ENCODE peak calls at places on chromosome 5, in five cellular contexts. K is cardiac muscle cell; H is GM03348; M is CD8-positive, alpha-beta memory T cell; V is naive thymus-derived CD8-positive, alpha-beta T cell. L is an unnamed sample.

GRCh38 chr5:172110921-172111873 is 76.8 kb downstream of the STK10 start:
- DNase-seq in K (peak), H (no peak), M (peak), V (peak), L (peak)

GRCh38 chr5:170307575-170308465 is 10.2 kb upstream of the LCP2 start:
- DNase-seq in K (peak), H (no peak), M (no peak), V (no peak), L (peak)

GRCh38 chr5:180675036-180675635 is 25.7 kb upstream of the FLT4 start:
- DNase-seq in K (no peak), H (no peak), M (no peak), V (no peak), L (no peak)

GRCh38 chr5:128498844-128499455 is 39.1 kb downstream of the FBN2 start:
- DNase-seq in K (peak), H (peak), M (no peak), V (no peak), L (peak)

GRCh38 chr5:180630426-180630825 is 19.0 kb downstream of the FLT4 start:
- DNase-seq in K (no peak), H (no peak), M (no peak), V (no peak), L (no peak)

GRCh38 chr5:124061663-124062062 is 549.7 kb downstream of the CSNK1G3 start:
- DNase-seq in K (peak), H (no peak), M (no peak), V (no peak), L (no peak)

GRCh38 chr5:115844321-115844817 is 2.6 kb downstream of the AP3S1 start:
- DNase-seq in K (no peak), H (peak), M (no peak), V (no peak), L (no peak)

GRCh38 chr5:169197343-169197742 is 103.6 kb downstream of the SLIT3 start:
- DNase-seq in K (peak), H (no peak), M (no peak), V (no peak), L (no peak)

GRCh38 chr5:93117753-93118531 is 463.1 kb downstream of the NR2F1-AS1 start:
- DNase-seq in K (no peak), H (no peak), M (no peak), V (no peak), L (no peak)

GRCh38 chr5:36733183-36733582 is 126.8 kb downstream of the SLC1A3 start:
- DNase-seq in K (no peak), H (no peak), M (no peak), V (no peak), L (no peak)

GRCh38 chr5:151200913-151201445 is 22.9 kb downstream of the CCDC69 start:
- DNase-seq in K (no peak), H (no peak), M (no peak), V (no peak), L (no peak)

L was measured in left colon.